ENCODE peak calls at places on chromosomes 7 and 10, in nine cellular contexts. H is endothelial cell of umbilical vein, K is HCT116, Q is spleen, C is H1, T is HepG2, A is GM12878, P is transverse colon, G is SK-N-SH. B is an unnamed sample. For H3K36me3, the result is how much of the 10 kb centered on the place peaks cover.

GRCh38 chr7:155123413-155123812 is 53.3 kb downstream of the HTR5A start:
- DNase-seq in H (no peak), K (no peak), Q (no peak), C (no peak), T (no peak), A (no peak), P (no peak), G (no peak), B (no peak)

GRCh38 chr7:155154586-155154985 is 84.5 kb downstream of the HTR5A start:
- DNase-seq in H (no peak), K (no peak), Q (no peak), C (no peak), T (no peak), A (no peak), P (no peak), G (no peak), B (no peak)

GRCh38 chr7:80614911-80615310 is 23.5 kb upstream of the CD36 start:
- DNase-seq in H (no peak), K (no peak), Q (no peak), C (no peak), T (no peak), A (no peak), P (no peak), G (no peak), B (no peak)

GRCh38 chr10:83527934-83528333 is 611.4 kb upstream of the GHITM start:
- DNase-seq in H (no peak), K (no peak), Q (no peak), C (no peak), T (no peak), A (no peak), P (no peak), G (no peak), B (no peak)

GRCh38 chr10:89837173-89838001 is 136.0 kb downstream of the KIF20B start:
- DNase-seq in H (peak), K (no peak), Q (peak), C (no peak), T (no peak), A (no peak), P (peak), G (peak), B (peak)

GRCh38 chr7:45120-46090 is 147.0 kb upstream of the FAM20C start:
- DNase-seq in H (no peak), K (no peak), Q (peak), C (no peak), T (no peak), A (no peak), P (peak), G (no peak), B (peak)

GRCh38 chr7:21169667-21170605 is 257.9 kb upstream of the SP4 start:
- DNase-seq in H (no peak), K (no peak), Q (no peak), C (peak), T (no peak), A (no peak), P (no peak), G (no peak), B (no peak)

GRCh38 chr10:128373071-128373749 is 247.0 kb upstream of the MKI67 start:
- DNase-seq in H (no peak), K (no peak), Q (no peak), C (no peak), T (no peak), A (peak), P (no peak), G (no peak), B (no peak)

GRCh38 chr10:126465771-126466170 is 77.5 kb upstream of the ADAM12 start:
- DNase-seq in H (no peak), K (no peak), Q (no peak), C (no peak), T (no peak), A (no peak), P (no peak), G (no peak), B (no peak)

GRCh38 chr7:26062240-26062603 is 89.8 kb upstream of the NFE2L3 start:
- DNase-seq in H (no peak), K (no peak), Q (no peak), C (no peak), T (no peak), A (no peak), P (no peak), G (no peak), B (no peak)

GRCh38 chr7:118496138-118496644 is 271.7 kb downstream of the ANKRD7 start:
- DNase-seq in H (no peak), K (no peak), Q (no peak), C (no peak), T (no peak), A (no peak), P (no peak), G (peak), B (no peak)

GRCh38 chr7:122975341-122975740 is 20.2 kb downstream of the TAS2R16 start:
- DNase-seq in H (no peak), K (peak), Q (no peak), C (no peak), T (no peak), A (no peak), P (no peak), G (no peak), B (no peak)

GRCh38 chr7:45902820-45903219 is 14.5 kb downstream of the IGFBP1 start:
- DNase-seq in H (no peak), K (no peak), Q (no peak), C (no peak), T (peak), A (no peak), P (no peak), G (no peak), B (no peak)

GRCh38 chr7:158244873-158245723 is 342.5 kb downstream of the PTPRN2 start:
- DNase-seq in H (no peak), K (no peak), Q (peak), C (no peak), T (no peak), A (no peak), P (no peak), G (no peak), B (peak)

GRCh38 chr7:92868683-92869293 is 32.4 kb upstream of the CDK6 start:
- DNase-seq in H (no peak), K (no peak), Q (no peak), C (no peak), T (no peak), A (no peak), P (no peak), G (no peak), B (no peak)

GRCh38 chr10:5959116-5959515 is 18.2 kb downstream of the IL15RA start:
- DNase-seq in H (no peak), K (no peak), Q (no peak), C (no peak), T (no peak), A (no peak), P (no peak), G (no peak), B (no peak)

GRCh38 chr10:87589653-87590052 is 70.0 kb upstream of the PAPSS2 start:
- DNase-seq in H (no peak), K (no peak), Q (no peak), C (no peak), T (peak), A (no peak), P (no peak), G (no peak), B (no peak)

GRCh38 chr10:2887391-2888070 is 179.8 kb upstream of the PFKP start:
- DNase-seq in H (no peak), K (no peak), Q (no peak), C (no peak), T (no peak), A (no peak), P (no peak), G (no peak), B (no peak)

GRCh38 chr10:7856685-7857084 is 38.4 kb downstream of the TAF3 start:
- DNase-seq in H (no peak), K (no peak), Q (no peak), C (no peak), T (no peak), A (no peak), P (no peak), G (no peak), B (no peak)

GRCh38 chr7:20217193-20217948 is at the start of gene MACC1:
- DNase-seq in H (no peak), K (peak), Q (peak), C (peak), T (no peak), A (peak), P (peak), G (no peak), B (no peak)

GRCh38 chr7:91235211-91235832 is 28.9 kb upstream of the FZD1 start:
- DNase-seq in H (no peak), K (no peak), Q (no peak), C (no peak), T (no peak), A (no peak), P (no peak), G (no peak), B (peak)

GRCh38 chr10:25627606-25628005 is 306.4 kb upstream of the MYO3A start:
- DNase-seq in H (no peak), K (no peak), Q (no peak), C (no peak), T (no peak), A (no peak), P (no peak), G (no peak), B (no peak)
- H3K4me3 ChIP-seq in H (no peak), K (no peak), Q (no peak), C (no peak), T (no peak), A (no peak), P (no peak), G (no peak), B (no peak)

GRCh38 chr10:79299397-79300370 is 47.6 kb upstream of the PPIF start:
- DNase-seq in H (no peak), K (no peak), Q (no peak), C (no peak), T (no peak), A (no peak), P (no peak), G (no peak), B (no peak)
- TF ChIP-seq POLR2AphosphoS5 in H (peak), K (no peak), Q (peak), C (no peak), T (no peak), A (no peak), P (peak), G (no peak), B (peak)

DNA sequence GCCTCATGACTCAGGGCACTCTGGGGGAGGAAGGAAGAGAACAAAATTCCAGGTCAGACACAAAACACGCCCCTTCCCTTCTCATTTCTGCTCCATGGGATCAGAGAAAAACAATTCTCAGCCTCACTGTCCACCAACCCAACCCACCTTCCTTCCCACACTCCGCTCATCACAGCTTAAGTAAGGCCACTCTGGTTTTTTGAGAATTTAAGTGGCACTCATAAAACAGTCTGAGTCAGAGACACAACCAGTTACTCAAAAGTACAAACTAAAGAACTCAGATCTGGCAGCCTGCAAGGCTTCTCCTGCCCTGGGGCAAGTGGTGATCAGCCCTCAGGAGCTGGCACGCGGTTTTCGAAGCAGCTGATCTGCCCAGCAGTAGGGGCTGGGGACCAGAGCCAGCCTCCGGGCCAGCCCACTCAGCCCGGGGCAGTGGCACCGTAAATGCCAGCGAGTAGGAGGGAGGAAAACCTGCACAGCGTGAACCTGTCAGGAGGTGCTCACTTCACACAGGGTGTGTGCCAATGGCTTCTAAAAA is 39.1 kb upstream of the ABLIM1 start:
- DNase-seq in H (peak), K (no peak), Q (no peak), C (no peak), T (no peak), A (no peak), P (no peak), G (no peak), B (peak)
- H3K36me3 ChIP-seq in H (under half), K (under half), Q (under half), C (under half), T (under half), A (under half), P (under half), G (under half), B (under half)

GRCh38 chr10:121594623-121595320 is 3.5 kb downstream of the FGFR2 start:
- DNase-seq in H (no peak), K (no peak), Q (no peak), C (no peak), T (no peak), A (no peak), P (no peak), G (no peak), B (no peak)
- H3K4me3 ChIP-seq in H (no peak), K (no peak), Q (no peak), C (peak), T (no peak), A (no peak), P (no peak), G (no peak), B (no peak)

GRCh38 chr10:37975407-37975991 is 948 bp downstream of the ZNF25 start:
- DNase-seq in H (no peak), K (no peak), Q (no peak), C (no peak), T (no peak), A (no peak), P (no peak), G (peak), B (no peak)

GRCh38 chr10:37976880-37977203 is 395 bp upstream of the ZNF25 start:
- DNase-seq in H (no peak), K (no peak), Q (no peak), C (no peak), T (no peak), A (no peak), P (no peak), G (no peak), B (no peak)

GRCh38 chr10:37972396-37972795 is 4.1 kb downstream of the ZNF25 start:
- DNase-seq in H (no peak), K (no peak), Q (no peak), C (no peak), T (no peak), A (no peak), P (no peak), G (no peak), B (no peak)

DNA sequence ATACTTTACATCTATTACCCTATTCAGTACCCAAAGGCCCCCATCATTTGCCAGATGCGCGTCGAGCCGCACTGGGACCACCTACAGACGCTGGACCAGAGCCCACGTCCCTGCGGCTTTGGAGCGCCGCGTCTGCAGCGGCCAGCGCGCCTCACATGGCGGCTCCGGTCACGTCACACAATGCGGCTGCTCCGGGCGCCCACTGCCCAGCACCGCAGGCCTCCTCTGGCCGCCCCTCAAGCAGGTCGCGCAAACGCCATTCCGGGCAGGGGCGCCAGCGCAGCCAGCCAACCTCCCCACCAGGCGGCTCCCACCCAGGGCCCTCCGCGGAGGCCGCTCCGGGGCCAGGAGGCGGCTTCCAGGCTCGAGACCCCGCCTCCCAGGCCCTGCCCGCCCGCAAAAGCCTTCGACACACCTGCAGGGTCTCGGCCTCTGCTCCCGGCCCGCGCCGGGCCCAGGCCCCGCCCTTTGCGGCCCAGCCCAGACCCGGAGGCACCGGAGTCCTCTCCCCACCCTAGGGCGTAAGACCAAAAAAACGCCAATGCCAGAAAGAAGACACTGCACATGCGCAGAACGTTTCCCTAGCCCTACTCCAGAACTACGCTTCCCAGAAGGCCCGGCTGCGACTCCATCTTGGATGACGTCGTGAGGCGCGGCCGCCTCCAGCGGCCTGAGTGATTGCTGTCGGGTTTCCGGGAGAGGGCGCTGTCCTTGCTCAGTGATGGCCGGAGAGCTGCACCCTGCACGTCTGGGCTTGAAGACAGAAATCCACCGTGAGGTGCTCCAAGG is at the start of gene ZNF25:
- DNase-seq in H (peak), K (peak), Q (peak), C (peak), T (peak), A (peak), P (peak), G (peak), B (peak)
- TF ChIP-seq POLR2AphosphoS5 in H (no peak), K (peak), Q (peak), C (peak), T (peak), A (peak), P (peak), G (peak), B (peak)

DNA sequence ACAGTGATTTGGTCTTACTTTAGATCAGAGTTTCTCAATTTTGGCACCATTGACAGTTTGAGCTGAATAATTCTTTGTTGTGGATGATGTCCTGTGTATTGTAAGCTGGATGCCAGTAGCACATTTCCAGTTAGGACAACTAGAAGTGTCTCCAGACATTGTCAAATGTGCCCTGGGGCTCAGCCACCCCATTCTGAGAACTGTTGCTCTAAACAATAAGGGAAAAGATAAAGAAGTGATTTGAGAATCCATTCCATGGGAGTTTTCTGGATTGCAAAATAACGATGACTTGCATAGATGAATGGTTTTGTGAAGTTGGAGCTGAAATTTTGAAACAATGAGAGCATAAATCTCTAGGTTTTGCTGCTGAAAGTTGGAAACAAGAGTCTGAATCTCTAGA is 44.6 kb downstream of the NUP205 start:
- DNase-seq in H (no peak), K (no peak), Q (no peak), C (no peak), T (no peak), A (no peak), P (no peak), G (no peak), B (no peak)
- H3K36me3 ChIP-seq in H (under half), K (under half), Q (half or more), C (half or more), T (half or more), A (under half), P (under half), G (half or more), B (under half)

GRCh38 chr7:151430391-151431205 is 9.3 kb downstream of the CRYGN start:
- DNase-seq in H (no peak), K (no peak), Q (peak), C (no peak), T (no peak), A (no peak), P (no peak), G (no peak), B (no peak)
- H3K4me3 ChIP-seq in H (no peak), K (no peak), Q (no peak), C (no peak), T (no peak), A (no peak), P (no peak), G (no peak), B (no peak)

DNA sequence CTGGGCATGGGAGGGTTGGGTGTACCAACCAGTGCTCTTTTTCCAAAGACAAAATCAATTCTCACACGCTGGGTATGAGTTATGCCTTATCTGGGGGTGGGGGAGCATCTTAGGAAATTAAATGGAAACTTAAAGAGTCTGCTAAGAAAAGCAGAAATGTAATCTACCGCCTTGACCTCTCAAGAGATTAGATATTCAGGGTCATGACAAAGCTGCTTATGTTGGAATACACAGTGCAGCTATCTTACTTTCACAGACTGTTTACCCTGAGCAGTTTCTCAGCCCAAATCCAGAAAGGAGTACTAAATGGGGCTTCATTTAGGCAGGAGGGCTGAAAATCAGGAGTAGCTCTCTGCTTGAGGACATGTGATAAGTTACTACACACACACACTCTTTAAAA is 2.6 kb downstream of the MEST start:
- DNase-seq in H (peak), K (no peak), Q (no peak), C (no peak), T (no peak), A (no peak), P (no peak), G (no peak), B (no peak)
- TF ChIP-seq POLR2AphosphoS5 in H (no peak), K (no peak), Q (no peak), C (no peak), T (no peak), A (no peak), P (no peak), G (no peak), B (no peak)

GRCh38 chr7:98242934-98243333 is 9.1 kb downstream of the TECPR1 start:
- DNase-seq in H (no peak), K (no peak), Q (no peak), C (no peak), T (no peak), A (no peak), P (no peak), G (no peak), B (no peak)
- H3K36me3 ChIP-seq in H (under half), K (under half), Q (under half), C (under half), T (under half), A (under half), P (under half), G (under half), B (under half)

B was measured in upper lobe of left lung.